ENCODE peak calls at places on chromosomes 2 and 18, in four cellular contexts. I is HepG2, P is A549, B is K562. M is an unnamed sample.

GRCh38 chr2:138722316-138722715 is 57.9 kb downstream of the NXPH2 start:
- DNase-seq in I (no peak), P (no peak), B (no peak), M (no peak)

GRCh38 chr2:236889081-236889780 is 196.5 kb upstream of the COPS8 start:
- DNase-seq in I (no peak), P (no peak), B (no peak), M (peak)

GRCh38 chr2:1366546-1367134 is 46.6 kb upstream of the TPO start:
- DNase-seq in I (no peak), P (no peak), B (no peak), M (no peak)

GRCh38 chr2:62054029-62054791 is 141.7 kb upstream of the B3GNT2 start:
- DNase-seq in I (no peak), P (no peak), B (no peak), M (no peak)

GRCh38 chr2:218857371-218858137 is 2.1 kb upstream of the WNT6 start:
- DNase-seq in I (no peak), P (no peak), B (no peak), M (no peak)

GRCh38 chr2:26807788-26808460 is 22.1 kb downstream of the CENPA start:
- DNase-seq in I (no peak), P (no peak), B (no peak), M (no peak)

GRCh38 chr2:164000171-164000570 is 264.4 kb upstream of the FIGN start:
- DNase-seq in I (no peak), P (no peak), B (no peak), M (no peak)

GRCh38 chr2:207481924-207482323 is 47.8 kb upstream of the CREB1 start:
- DNase-seq in I (no peak), P (no peak), B (peak), M (no peak)

GRCh38 chr2:197556456-197556855 is 40.6 kb downstream of the MOB4 start:
- DNase-seq in I (no peak), P (no peak), B (no peak), M (peak)

GRCh38 chr2:105977212-105977611 is 216.9 kb downstream of the UXS1 start:
- DNase-seq in I (peak), P (peak), B (no peak), M (no peak)

GRCh38 chr2:147227313-147227712 is 617.5 kb upstream of the ACVR2A start:
- DNase-seq in I (no peak), P (no peak), B (no peak), M (no peak)

GRCh38 chr2:28401948-28402550 is 9.4 kb downstream of the FOSL2 start:
- DNase-seq in I (no peak), P (no peak), B (no peak), M (no peak)

GRCh38 chr2:200788129-200788718 is 23.5 kb upstream of the BZW1 start:
- DNase-seq in I (no peak), P (no peak), B (no peak), M (peak)

GRCh38 chr2:72543527-72544216 is 282.2 kb downstream of the EXOC6B start:
- DNase-seq in I (no peak), P (no peak), B (peak), M (peak)

GRCh38 chr18:10681581-10682367 is 155.9 kb downstream of the NAPG start:
- DNase-seq in I (no peak), P (no peak), B (no peak), M (no peak)

GRCh38 chr2:120477831-120478481 is 132.0 kb downstream of the INHBB start:
- DNase-seq in I (no peak), P (no peak), B (no peak), M (no peak)

GRCh38 chr18:24114924-24115549 is 23.8 kb upstream of the CABYR start:
- DNase-seq in I (peak), P (no peak), B (no peak), M (no peak)

GRCh38 chr2:187475499-187476248 is 27.6 kb upstream of the CALCRL start:
- DNase-seq in I (no peak), P (no peak), B (no peak), M (no peak)

GRCh38 chr2:217471329-217471728 is 531.5 kb downstream of the TNS1 start:
- DNase-seq in I (no peak), P (no peak), B (no peak), M (no peak)
- TF ChIP-seq JUN in I (no peak), P (no peak), B (no peak), M (no peak)

DNA sequence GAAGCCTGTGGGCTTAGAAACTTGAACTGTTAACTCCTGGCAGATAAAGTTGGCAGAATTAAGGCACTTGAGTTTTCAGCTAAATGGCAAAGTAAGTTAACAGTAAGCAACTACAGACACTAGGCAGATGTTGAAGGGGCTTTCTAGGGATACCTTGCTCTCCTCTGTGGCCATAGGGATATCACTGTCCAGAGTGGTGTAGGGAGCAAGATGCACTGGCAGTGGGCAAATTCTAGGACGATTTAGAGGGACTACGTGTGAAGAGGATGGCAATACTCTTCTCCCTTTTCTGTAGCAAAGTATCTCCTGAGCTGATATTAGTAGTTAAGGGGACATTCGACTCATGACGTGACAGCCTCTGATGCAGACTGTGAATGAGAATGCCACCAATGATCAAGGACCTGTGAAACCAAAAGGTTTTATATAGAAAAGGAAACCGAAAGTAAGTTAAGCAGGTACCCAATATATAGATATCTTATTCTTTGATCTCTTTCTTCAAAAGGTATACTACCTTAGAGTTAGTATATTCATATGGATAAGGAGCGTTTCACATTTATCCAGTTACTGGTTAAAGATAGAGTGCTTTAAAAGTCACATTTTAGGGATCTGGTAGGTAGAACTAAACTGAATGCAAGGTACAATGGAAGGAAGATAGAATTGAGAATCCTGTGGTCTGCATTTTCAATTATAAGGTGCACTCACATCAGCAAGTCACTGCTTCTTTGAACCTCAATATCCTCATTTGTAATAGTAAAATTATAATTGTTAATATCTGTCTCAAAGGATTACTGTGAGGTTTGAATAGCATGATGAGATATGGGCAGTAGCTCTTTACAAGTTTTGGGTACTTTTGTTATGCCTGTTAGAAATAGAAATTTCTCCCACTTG is 106.4 kb downstream of the KCNH7 start:
- DNase-seq in I (no peak), P (no peak), B (no peak), M (no peak)
- TF ChIP-seq MYC in I (no peak), P (no peak), B (no peak), M (no peak)

GRCh38 chr2:128783896-128784295 is 465.2 kb upstream of the HS6ST1 start:
- DNase-seq in I (no peak), P (no peak), B (no peak), M (no peak)

GRCh38 chr2:128781166-128781887 is 462.7 kb upstream of the HS6ST1 start:
- DNase-seq in I (no peak), P (no peak), B (no peak), M (no peak)

GRCh38 chr2:128783193-128783671 is 464.6 kb upstream of the HS6ST1 start:
- DNase-seq in I (no peak), P (no peak), B (no peak), M (no peak)

GRCh38 chr2:128781888-128782385 is 463.3 kb upstream of the HS6ST1 start:
- DNase-seq in I (no peak), P (no peak), B (no peak), M (no peak)

DNA sequence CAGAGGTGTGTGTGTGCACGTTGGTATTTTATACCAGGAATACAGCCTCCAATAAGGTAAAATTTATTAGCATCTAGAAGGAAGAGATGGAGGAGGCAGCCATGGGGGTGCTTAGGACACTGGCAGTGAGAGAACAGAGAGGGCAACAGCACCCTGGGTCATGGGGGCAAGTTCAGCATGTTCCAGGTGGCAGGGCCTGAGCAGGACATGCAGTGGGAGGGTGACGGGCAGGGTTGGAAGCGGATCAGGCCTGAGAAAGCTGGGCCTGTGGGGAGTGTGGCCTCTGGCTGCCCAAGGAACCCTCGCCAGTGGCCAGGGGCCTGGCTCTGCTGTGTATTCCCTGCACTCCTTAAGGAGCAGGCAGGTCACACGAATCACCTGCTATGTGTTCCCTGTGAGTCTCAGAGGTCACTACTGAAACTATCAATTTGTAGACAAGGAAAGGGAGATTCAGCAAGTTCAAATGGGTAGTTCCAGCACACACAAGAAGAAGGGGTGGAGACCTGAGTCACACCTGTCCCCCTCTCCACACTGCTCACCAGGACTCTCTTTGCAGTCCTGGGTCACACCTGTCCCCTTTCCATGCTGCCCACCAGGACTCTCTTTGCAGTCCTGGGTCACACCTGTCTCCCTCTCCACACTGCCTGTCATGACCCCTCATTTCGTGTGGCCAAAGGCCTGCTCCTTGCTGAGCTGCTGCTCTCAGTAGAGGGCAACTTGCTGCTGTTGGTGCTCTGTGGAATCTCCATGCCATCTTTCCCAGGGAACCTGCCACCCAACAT is 463.9 kb upstream of the HS6ST1 start:
- DNase-seq in I (no peak), P (no peak), B (no peak), M (no peak)
- TF ChIP-seq JUN in I (no peak), P (no peak), B (no peak), M (no peak)

GRCh38 chr2:80856227-80856626 is 551.7 kb upstream of the LRRTM1 start:
- DNase-seq in I (no peak), P (no peak), B (no peak), M (no peak)
- TF ChIP-seq MYC in I (no peak), P (no peak), B (no peak), M (no peak)

GRCh38 chr2:151277011-151277410 is 12.5 kb downstream of the NMI start:
- DNase-seq in I (no peak), P (no peak), B (no peak), M (no peak)

GRCh38 chr2:151280276-151280675 is 9.2 kb downstream of the NMI start:
- DNase-seq in I (no peak), P (no peak), B (no peak), M (no peak)

GRCh38 chr2:151282401-151282800 is 7.1 kb downstream of the NMI start:
- DNase-seq in I (no peak), P (no peak), B (no peak), M (no peak)

GRCh38 chr2:151275291-151275690 is 13.6 kb upstream of the RBM43 start:
- DNase-seq in I (no peak), P (no peak), B (no peak), M (no peak)

GRCh38 chr2:151278487-151278886 is 11.0 kb downstream of the NMI start:
- DNase-seq in I (no peak), P (no peak), B (no peak), M (no peak)
- TF ChIP-seq JUN in I (no peak), P (no peak), B (no peak), M (no peak)

DNA sequence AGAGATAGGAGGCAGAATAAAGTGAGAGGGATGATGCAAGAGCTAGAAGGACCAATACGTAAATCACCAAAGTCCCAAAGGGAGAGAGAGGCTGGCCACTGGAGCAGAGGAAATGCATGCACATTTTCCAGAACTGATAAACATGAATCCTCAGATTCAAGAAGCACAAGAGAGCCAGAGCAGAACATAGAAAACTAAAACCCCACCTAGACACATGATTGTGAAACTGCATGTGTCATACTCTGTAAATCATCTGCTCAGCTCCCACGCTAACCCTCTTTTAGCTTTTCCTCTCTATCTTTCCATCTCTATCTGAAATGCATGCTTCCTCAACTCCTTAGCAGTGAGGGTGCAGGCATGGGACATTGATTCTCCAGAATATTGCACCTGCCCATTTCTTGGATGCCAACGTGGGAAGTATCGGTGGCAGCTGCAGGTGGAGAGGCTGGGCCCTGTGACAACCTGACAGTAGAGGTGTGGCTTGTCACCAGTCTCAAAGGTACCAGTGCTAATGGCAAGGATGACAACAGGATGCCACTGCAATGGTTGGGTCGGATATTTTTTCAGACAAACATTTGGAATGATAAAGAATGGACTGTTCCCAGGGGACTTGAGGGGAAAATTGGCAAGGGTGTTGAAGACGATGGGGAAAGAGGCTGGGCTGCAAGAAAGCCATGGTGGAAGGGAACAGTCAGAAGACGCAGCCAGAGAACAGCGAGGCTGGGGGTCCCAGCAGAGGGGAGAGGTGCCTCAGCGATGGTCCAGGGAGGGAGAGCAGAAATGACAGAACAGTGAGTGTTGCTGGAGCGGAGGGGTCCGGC is 89.4 kb upstream of the OTOS start:
- DNase-seq in I (no peak), P (no peak), B (no peak), M (no peak)
- TF ChIP-seq MYC in I (no peak), P (no peak), B (no peak), M (no peak)

GRCh38 chr18:62331581-62332436 is 6.7 kb downstream of the TNFRSF11A start:
- DNase-seq in I (no peak), P (no peak), B (no peak), M (peak)

GRCh38 chr18:62335494-62335893 is 10.4 kb downstream of the TNFRSF11A start:
- DNase-seq in I (no peak), P (no peak), B (no peak), M (no peak)

GRCh38 chr18:62332964-62333695 is 8.0 kb downstream of the TNFRSF11A start:
- DNase-seq in I (no peak), P (no peak), B (no peak), M (no peak)

GRCh38 chr18:62332437-62332816 is 7.3 kb downstream of the TNFRSF11A start:
- DNase-seq in I (no peak), P (no peak), B (no peak), M (peak)

GRCh38 chr18:62334110-62334509 is 9.0 kb downstream of the TNFRSF11A start:
- DNase-seq in I (no peak), P (peak), B (no peak), M (peak)
- TF ChIP-seq JUN in I (no peak), P (no peak), B (no peak), M (peak)

GRCh38 chr2:215507836-215508235 is 72.0 kb upstream of the FN1 start:
- DNase-seq in I (no peak), P (no peak), B (no peak), M (no peak)
- TF ChIP-seq MYC in I (no peak), P (no peak), B (no peak), M (no peak)

GRCh38 chr2:38571186-38571585 is 31.5 kb downstream of the HNRNPLL start:
- DNase-seq in I (no peak), P (no peak), B (no peak), M (no peak)
- TF ChIP-seq JUN in I (no peak), P (no peak), B (no peak), M (no peak)

M was measured in endothelial cell of umbilical vein.